ENCODE peak calls at places on chromosomes 12 and 14, in four cellular contexts. T is Peyer's patch, W is neural crest cell, G is AG10803. B is an unnamed sample.

GRCh38 chr14:61183486-61183885 is 97.7 kb downstream of the TMEM30B start:
- DNase-seq in T (no peak), G (peak; percentile 41), W (no peak), B (no peak)

GRCh38 chr12:64666054-64666914 is 56.0 kb downstream of the RASSF3 start:
- DNase-seq in T (no peak), G (no peak), W (no peak), B (no peak)

GRCh38 chr12:43345023-43345422 is 207.0 kb downstream of the ADAMTS20 start:
- DNase-seq in T (no peak), W (no peak), G (no peak), B (no peak)

GRCh38 chr14:93723001-93723400 is 65.3 kb downstream of the PRIMA1 start:
- DNase-seq in W (no peak), T (peak; percentile 24), G (no peak), B (no peak)

GRCh38 chr12:92753976-92754885 is 51.4 kb downstream of the PLEKHG7 start:
- DNase-seq in W (no peak), T (no peak), G (no peak), B (no peak)

GRCh38 chr14:56023681-56024080 is 94.5 kb upstream of the PELI2 start:
- DNase-seq in W (no peak), G (no peak), T (no peak), B (no peak)

GRCh38 chr12:129162805-129163204 is 309.5 kb downstream of the GLT1D1 start:
- DNase-seq in G (no peak), T (no peak), W (no peak), B (no peak)

GRCh38 chr12:66941150-66941549 is 262.3 kb upstream of the GRIP1 start:
- DNase-seq in G (no peak), W (no peak), T (no peak), B (no peak)

GRCh38 chr12:81222841-81223595 is 145.1 kb downstream of the ACSS3 start:
- DNase-seq in T (no peak), W (no peak), G (peak; percentile 71), B (no peak)

GRCh38 chr12:49336645-49337584 is at the start of gene C1QL4:
- DNase-seq in G (peak; percentile 45), T (peak; percentile 92), W (peak; percentile 98), B (peak; percentile 95)
- TF ChIP-seq CTCF in G (peak; percentile 68), T (peak; percentile 97), W (peak; percentile 99), B (no peak)

GRCh38 chr12:57737467-57738141 is 938 bp downstream of the AGAP2 start:
- DNase-seq in T (no peak), G (no peak), W (peak; percentile 37), B (no peak)
- TF ChIP-seq CTCF in T (no peak), G (peak; percentile 34), W (peak; percentile 45), B (no peak)

GRCh38 chr12:14937689-14938088 is 648 bp downstream of the ERP27 start:
- DNase-seq in T (no peak), W (no peak), G (no peak), B (no peak)
- TF ChIP-seq CTCF in T (no peak), W (peak; percentile 23), G (no peak), B (no peak)

GRCh38 chr12:124399622-124400021 is 104.7 kb downstream of the RFLNA start:
- DNase-seq in G (no peak), T (peak; percentile 65), W (peak; percentile 49), B (peak; percentile 26)

GRCh38 chr12:124397399-124397679 is 102.4 kb downstream of the RFLNA start:
- DNase-seq in G (no peak), W (no peak), T (no peak), B (no peak)

GRCh38 chr12:124400124-124400523 is 105.2 kb downstream of the RFLNA start:
- DNase-seq in G (no peak), W (no peak), T (no peak), B (no peak)

GRCh38 chr12:124397807-124398577 is 103.1 kb downstream of the RFLNA start:
- DNase-seq in G (peak; percentile 58), T (peak; percentile 71), W (no peak), B (no peak)

GRCh38 chr12:124398578-124399227 is 103.8 kb downstream of the RFLNA start:
- DNase-seq in T (peak; percentile 75), W (no peak), G (no peak), B (no peak)
- TF ChIP-seq CTCF in T (no peak), W (no peak), G (no peak), B (no peak)

DNA sequence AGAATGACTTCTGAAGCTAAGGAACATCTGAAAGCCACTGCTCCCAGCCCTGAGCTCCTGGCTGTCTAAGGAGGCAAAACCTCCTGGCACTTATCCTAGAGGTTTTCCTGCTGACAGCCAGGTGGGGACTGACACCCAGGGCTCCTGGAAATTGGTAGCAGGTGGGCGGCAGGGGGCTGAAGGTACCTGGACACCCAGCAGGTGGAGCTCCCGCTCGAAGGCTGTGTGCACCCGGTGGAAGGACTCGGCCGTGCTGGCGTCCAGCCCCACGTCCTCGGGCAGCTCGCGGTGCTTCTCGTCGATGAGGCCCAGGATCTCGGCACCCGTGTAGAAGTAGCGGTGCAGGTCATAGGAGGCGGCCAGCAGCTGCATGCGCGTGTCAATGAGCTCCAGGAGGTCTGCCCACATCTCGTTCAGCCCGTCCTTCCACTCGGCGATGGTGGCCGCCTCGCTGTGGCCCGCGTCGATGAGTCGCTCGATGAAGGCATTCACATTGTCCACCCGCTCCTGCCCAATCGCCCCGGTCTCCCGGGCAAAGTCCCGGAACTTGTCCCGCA is 68.2 kb downstream of the PLEKHG3 start:
- DNase-seq in W (no peak), T (no peak), G (no peak), B (no peak)
- TF ChIP-seq CTCF in W (no peak), T (no peak), G (no peak), B (no peak)